ENCODE peak calls at places on chromosomes 7 and 10, in eight cellular contexts. One of them, this sample, is unnamed. For H3K4me1, the result is how much of the 10 kb centered on the place peaks cover.

GRCh38 chr10:17233534-17233933 is 5.5 kb downstream of the VIM start:
- DNase-seq in tibial nerve: no peak
- DNase-seq in esophagus muscularis mucosa: no peak
- DNase-seq in suprapubic skin: no peak
- DNase-seq in A549: no peak
- DNase-seq in stomach: no peak
- DNase-seq in H1: no peak
- DNase-seq in sigmoid colon: peak
- DNase-seq in this sample: peak

GRCh38 chr10:124168581-124168980 is 75.2 kb upstream of the CHST15 start:
- DNase-seq in suprapubic skin: peak
- DNase-seq in stomach: no peak
- DNase-seq in sigmoid colon: no peak
- DNase-seq in tibial nerve: no peak
- DNase-seq in H1: no peak
- DNase-seq in esophagus muscularis mucosa: no peak
- DNase-seq in A549: no peak
- DNase-seq in this sample: no peak

GRCh38 chr10:69732147-69732825 is 69.4 kb upstream of the COL13A1 start:
- DNase-seq in tibial nerve: no peak
- DNase-seq in esophagus muscularis mucosa: no peak
- DNase-seq in H1: no peak
- DNase-seq in stomach: no peak
- DNase-seq in sigmoid colon: peak
- DNase-seq in A549: no peak
- DNase-seq in suprapubic skin: no peak
- DNase-seq in this sample: no peak

GRCh38 chr7:94258418-94258817 is 136.3 kb upstream of the COL1A2 start:
- DNase-seq in sigmoid colon: no peak
- DNase-seq in stomach: no peak
- DNase-seq in suprapubic skin: no peak
- DNase-seq in H1: no peak
- DNase-seq in tibial nerve: no peak
- DNase-seq in esophagus muscularis mucosa: no peak
- DNase-seq in A549: no peak
- DNase-seq in this sample: no peak

GRCh38 chr10:20858292-20859124 is 38.6 kb downstream of the NEBL start:
- DNase-seq in sigmoid colon: no peak
- DNase-seq in esophagus muscularis mucosa: no peak
- DNase-seq in H1: no peak
- DNase-seq in A549: no peak
- DNase-seq in tibial nerve: no peak
- DNase-seq in stomach: no peak
- DNase-seq in suprapubic skin: no peak
- DNase-seq in this sample: no peak

GRCh38 chr10:124467165-124467564 is 5.5 kb downstream of the LHPP start:
- DNase-seq in H1: no peak
- DNase-seq in suprapubic skin: no peak
- DNase-seq in tibial nerve: no peak
- DNase-seq in A549: no peak
- DNase-seq in sigmoid colon: no peak
- DNase-seq in stomach: no peak
- DNase-seq in esophagus muscularis mucosa: no peak
- DNase-seq in this sample: no peak

GRCh38 chr7:49766966-49767365 is 6.5 kb upstream of the VWC2 start:
- DNase-seq in esophagus muscularis mucosa: no peak
- DNase-seq in H1: no peak
- DNase-seq in suprapubic skin: no peak
- DNase-seq in tibial nerve: no peak
- DNase-seq in sigmoid colon: no peak
- DNase-seq in A549: no peak
- DNase-seq in stomach: no peak
- DNase-seq in this sample: no peak

GRCh38 chr7:106583133-106583532 is 77.8 kb downstream of the CCDC71L start:
- DNase-seq in tibial nerve: no peak
- DNase-seq in sigmoid colon: no peak
- DNase-seq in stomach: no peak
- DNase-seq in H1: no peak
- DNase-seq in suprapubic skin: no peak
- DNase-seq in A549: no peak
- DNase-seq in esophagus muscularis mucosa: no peak
- DNase-seq in this sample: no peak

GRCh38 chr10:58275908-58276307 is 6.9 kb downstream of the CISD1 start:
- DNase-seq in sigmoid colon: no peak
- DNase-seq in H1: no peak
- DNase-seq in esophagus muscularis mucosa: no peak
- DNase-seq in A549: no peak
- DNase-seq in suprapubic skin: no peak
- DNase-seq in tibial nerve: no peak
- DNase-seq in stomach: no peak
- DNase-seq in this sample: peak

GRCh38 chr7:45366432-45366831 is 207.7 kb upstream of the ADCY1 start:
- DNase-seq in stomach: no peak
- DNase-seq in tibial nerve: no peak
- DNase-seq in suprapubic skin: no peak
- DNase-seq in esophagus muscularis mucosa: no peak
- DNase-seq in sigmoid colon: no peak
- DNase-seq in A549: no peak
- DNase-seq in H1: no peak
- DNase-seq in this sample: no peak

GRCh38 chr7:45663167-45663921 is 89.2 kb downstream of the ADCY1 start:
- DNase-seq in tibial nerve: no peak
- DNase-seq in suprapubic skin: peak
- DNase-seq in A549: no peak
- DNase-seq in stomach: peak
- DNase-seq in sigmoid colon: no peak
- DNase-seq in esophagus muscularis mucosa: no peak
- DNase-seq in H1: peak
- DNase-seq in this sample: no peak

GRCh38 chr7:41315764-41316163 is 387.1 kb downstream of the INHBA start:
- DNase-seq in stomach: no peak
- DNase-seq in tibial nerve: no peak
- DNase-seq in H1: no peak
- DNase-seq in suprapubic skin: no peak
- DNase-seq in A549: no peak
- DNase-seq in esophagus muscularis mucosa: no peak
- DNase-seq in sigmoid colon: no peak
- DNase-seq in this sample: no peak

GRCh38 chr10:110498087-110498981 is 627 bp downstream of the DUSP5 start:
- DNase-seq in tibial nerve: peak
- DNase-seq in esophagus muscularis mucosa: no peak
- DNase-seq in H1: no peak
- DNase-seq in suprapubic skin: peak
- DNase-seq in stomach: peak
- DNase-seq in sigmoid colon: peak
- DNase-seq in A549: no peak
- DNase-seq in this sample: peak

GRCh38 chr10:124738441-124738840 is 5.7 kb downstream of the FAM53B start:
- DNase-seq in sigmoid colon: peak
- DNase-seq in suprapubic skin: no peak
- DNase-seq in tibial nerve: no peak
- DNase-seq in stomach: no peak
- DNase-seq in esophagus muscularis mucosa: peak
- DNase-seq in A549: no peak
- DNase-seq in H1: no peak
- DNase-seq in this sample: no peak

GRCh38 chr10:62426086-62426485 is 51.9 kb downstream of the ZNF365 start:
- DNase-seq in suprapubic skin: no peak
- DNase-seq in tibial nerve: no peak
- DNase-seq in esophagus muscularis mucosa: no peak
- DNase-seq in H1: no peak
- DNase-seq in sigmoid colon: no peak
- DNase-seq in A549: peak
- DNase-seq in stomach: no peak
- DNase-seq in this sample: no peak

GRCh38 chr7:30352169-30352568 is 67.8 kb downstream of the ZNRF2 start:
- DNase-seq in A549: no peak
- DNase-seq in esophagus muscularis mucosa: no peak
- DNase-seq in suprapubic skin: no peak
- DNase-seq in sigmoid colon: no peak
- DNase-seq in H1: no peak
- DNase-seq in stomach: no peak
- DNase-seq in tibial nerve: no peak
- DNase-seq in this sample: no peak

GRCh38 chr7:30351724-30352123 is 67.3 kb downstream of the ZNRF2 start:
- DNase-seq in A549: no peak
- DNase-seq in suprapubic skin: no peak
- DNase-seq in tibial nerve: no peak
- DNase-seq in H1: no peak
- DNase-seq in sigmoid colon: no peak
- DNase-seq in stomach: no peak
- DNase-seq in esophagus muscularis mucosa: no peak
- DNase-seq in this sample: no peak

GRCh38 chr7:30349170-30349569 is 64.8 kb downstream of the ZNRF2 start:
- DNase-seq in suprapubic skin: no peak
- DNase-seq in A549: no peak
- DNase-seq in tibial nerve: no peak
- DNase-seq in stomach: no peak
- DNase-seq in H1: no peak
- DNase-seq in esophagus muscularis mucosa: no peak
- DNase-seq in sigmoid colon: no peak
- DNase-seq in this sample: no peak

GRCh38 chr7:30349816-30350215 is 65.4 kb downstream of the ZNRF2 start:
- DNase-seq in stomach: no peak
- DNase-seq in H1: no peak
- DNase-seq in esophagus muscularis mucosa: no peak
- DNase-seq in tibial nerve: no peak
- DNase-seq in A549: no peak
- DNase-seq in sigmoid colon: no peak
- DNase-seq in suprapubic skin: no peak
- DNase-seq in this sample: no peak

DNA sequence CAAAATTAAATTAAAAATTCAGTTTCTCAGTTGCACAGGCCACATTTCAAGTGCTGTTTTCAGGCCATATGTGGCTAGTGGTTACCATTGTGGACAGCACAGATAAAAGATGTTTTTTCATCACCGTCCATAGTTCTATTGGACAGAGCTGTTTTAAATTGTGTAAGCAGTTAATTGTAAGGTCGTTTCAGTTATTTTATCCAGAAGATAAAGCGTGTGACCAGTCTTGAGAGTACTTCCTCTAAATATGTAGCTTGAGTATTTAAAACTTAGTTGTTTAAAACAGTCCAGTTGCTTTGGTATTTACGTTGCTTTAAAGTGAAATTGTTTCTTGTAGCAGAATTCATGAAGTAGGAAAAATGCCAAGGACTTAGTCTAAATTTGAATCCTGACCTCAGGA is 66.9 kb downstream of the ZNRF2 start:
- DNase-seq in A549: no peak
- DNase-seq in stomach: no peak
- DNase-seq in suprapubic skin: no peak
- DNase-seq in esophagus muscularis mucosa: no peak
- DNase-seq in sigmoid colon: no peak
- DNase-seq in tibial nerve: no peak
- DNase-seq in H1: no peak
- DNase-seq in this sample: no peak
- H3K4me1 ChIP-seq in A549: under half
- H3K4me1 ChIP-seq in stomach: under half
- H3K4me1 ChIP-seq in suprapubic skin: half or more
- H3K4me1 ChIP-seq in esophagus muscularis mucosa: under half
- H3K4me1 ChIP-seq in sigmoid colon: under half
- H3K4me1 ChIP-seq in tibial nerve: under half
- H3K4me1 ChIP-seq in H1: under half
- H3K4me1 ChIP-seq in this sample: under half

GRCh38 chr7:151876899-151877777 is at the start of gene PRKAG2:
- DNase-seq in stomach: peak
- DNase-seq in tibial nerve: peak
- DNase-seq in sigmoid colon: peak
- DNase-seq in esophagus muscularis mucosa: no peak
- DNase-seq in A549: peak
- DNase-seq in suprapubic skin: peak
- DNase-seq in H1: no peak
- DNase-seq in this sample: peak
- TF ChIP-seq POLR2A in stomach: no peak
- TF ChIP-seq POLR2A in tibial nerve: peak
- TF ChIP-seq POLR2A in sigmoid colon: no peak
- TF ChIP-seq POLR2A in esophagus muscularis mucosa: no peak
- TF ChIP-seq POLR2A in A549: no peak
- TF ChIP-seq POLR2A in suprapubic skin: peak
- TF ChIP-seq POLR2A in H1: no peak
- TF ChIP-seq POLR2A in this sample: peak

DNA sequence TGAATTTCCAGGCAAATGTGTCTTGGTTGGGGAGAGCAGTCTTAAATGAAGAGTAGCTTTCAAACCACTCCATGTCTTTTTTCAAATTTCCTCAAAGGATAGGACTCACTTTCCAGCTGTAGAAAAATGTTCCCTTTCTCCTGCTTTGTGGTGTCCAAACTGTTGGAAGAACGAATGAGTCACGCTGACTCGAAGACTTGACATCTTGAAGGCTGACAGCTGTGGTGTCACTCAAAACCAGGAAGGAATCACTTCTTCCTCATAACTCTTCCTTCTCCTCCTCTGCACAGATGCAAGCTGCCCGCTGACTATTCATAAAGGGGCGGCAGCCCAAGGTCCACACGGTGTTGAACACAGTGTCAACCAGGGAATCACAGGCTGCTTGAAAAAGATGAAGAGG is 19.2 kb downstream of the PLA2G12B start:
- DNase-seq in stomach: no peak
- DNase-seq in H1: no peak
- DNase-seq in esophagus muscularis mucosa: no peak
- DNase-seq in A549: no peak
- DNase-seq in sigmoid colon: no peak
- DNase-seq in tibial nerve: no peak
- DNase-seq in suprapubic skin: no peak
- DNase-seq in this sample: no peak
- TF ChIP-seq EP300 in stomach: no peak
- TF ChIP-seq EP300 in H1: no peak
- TF ChIP-seq EP300 in esophagus muscularis mucosa: no peak
- TF ChIP-seq EP300 in A549: no peak
- TF ChIP-seq EP300 in sigmoid colon: no peak
- TF ChIP-seq EP300 in tibial nerve: no peak
- TF ChIP-seq EP300 in suprapubic skin: no peak
- TF ChIP-seq EP300 in this sample: no peak

GRCh38 chr10:104333728-104334373 is 4.4 kb downstream of the ITPRIP start:
- DNase-seq in esophagus muscularis mucosa: no peak
- DNase-seq in A549: no peak
- DNase-seq in stomach: no peak
- DNase-seq in H1: no peak
- DNase-seq in suprapubic skin: peak
- DNase-seq in tibial nerve: no peak
- DNase-seq in sigmoid colon: peak
- DNase-seq in this sample: peak

GRCh38 chr10:104334561-104334960 is 3.7 kb downstream of the ITPRIP start:
- DNase-seq in esophagus muscularis mucosa: no peak
- DNase-seq in stomach: no peak
- DNase-seq in A549: no peak
- DNase-seq in H1: no peak
- DNase-seq in sigmoid colon: peak
- DNase-seq in suprapubic skin: peak
- DNase-seq in tibial nerve: no peak
- DNase-seq in this sample: no peak

GRCh38 chr10:104332243-104333036 is 5.8 kb downstream of the ITPRIP start:
- DNase-seq in tibial nerve: no peak
- DNase-seq in A549: no peak
- DNase-seq in esophagus muscularis mucosa: no peak
- DNase-seq in stomach: peak
- DNase-seq in H1: no peak
- DNase-seq in sigmoid colon: peak
- DNase-seq in suprapubic skin: peak
- DNase-seq in this sample: peak

GRCh38 chr10:104331208-104331838 is 6.9 kb downstream of the ITPRIP start:
- DNase-seq in tibial nerve: no peak
- DNase-seq in suprapubic skin: peak
- DNase-seq in sigmoid colon: peak
- DNase-seq in H1: no peak
- DNase-seq in A549: no peak
- DNase-seq in esophagus muscularis mucosa: no peak
- DNase-seq in stomach: peak
- DNase-seq in this sample: no peak

GRCh38 chr10:104333037-104333727 is 5.1 kb downstream of the ITPRIP start:
- DNase-seq in A549: no peak
- DNase-seq in stomach: peak
- DNase-seq in H1: no peak
- DNase-seq in suprapubic skin: peak
- DNase-seq in sigmoid colon: peak
- DNase-seq in esophagus muscularis mucosa: no peak
- DNase-seq in tibial nerve: no peak
- DNase-seq in this sample: no peak
- H3K4me1 ChIP-seq in A549: half or more
- H3K4me1 ChIP-seq in stomach: half or more
- H3K4me1 ChIP-seq in H1: half or more
- H3K4me1 ChIP-seq in suprapubic skin: half or more
- H3K4me1 ChIP-seq in sigmoid colon: half or more
- H3K4me1 ChIP-seq in esophagus muscularis mucosa: half or more
- H3K4me1 ChIP-seq in tibial nerve: half or more
- H3K4me1 ChIP-seq in this sample: under half

This sample was measured in ovary.